ENCODE peak calls at places on chromosomes 7 and 10, in five cellular contexts. O is tibial artery, H is EL, G is colonic mucosa, Z is breast epithelium. I is an unnamed sample.

GRCh38 chr10:68330852-68331454 is 911 bp upstream of the HNRNPH3 start:
- DNase-seq in H (peak), Z (peak), O (peak), G (peak), I (peak)

GRCh38 chr7:149790146-149790548 is 16.8 kb upstream of the ZNF467 start:
- DNase-seq in H (no peak), Z (no peak), G (no peak), O (no peak), I (no peak)

GRCh38 chr10:76885815-76886214 is 751.8 kb downstream of the KCNMA1 start:
- DNase-seq in G (no peak), H (no peak), Z (no peak), O (no peak), I (no peak)

GRCh38 chr7:100509213-100509612 is 25.5 kb downstream of the NYAP1 start:
- DNase-seq in G (no peak), Z (peak), O (no peak), H (peak), I (no peak)

GRCh38 chr7:25351761-25352160 is 123.5 kb upstream of the NPVF start:
- DNase-seq in G (no peak), H (no peak), O (no peak), Z (no peak), I (no peak)

GRCh38 chr10:79244841-79245504 is 102.3 kb upstream of the PPIF start:
- DNase-seq in G (no peak), H (no peak), Z (no peak), O (no peak), I (no peak)

GRCh38 chr10:85926136-85926535 is 440.5 kb downstream of the GRID1 start:
- DNase-seq in Z (no peak), G (no peak), H (no peak), O (no peak), I (no peak)

GRCh38 chr10:113441871-113442270 is 111.0 kb upstream of the HABP2 start:
- DNase-seq in Z (no peak), G (no peak), O (no peak), H (no peak), I (no peak)

GRCh38 chr10:78727251-78727650 is 341.5 kb upstream of the ZMIZ1 start:
- DNase-seq in Z (no peak), H (no peak), O (no peak), G (no peak), I (no peak)

GRCh38 chr7:149826344-149827088 is 11.7 kb upstream of the ZNF862 start:
- DNase-seq in G (no peak), H (no peak), Z (no peak), O (no peak), I (no peak)

GRCh38 chr7:33388332-33388731 is 259.0 kb downstream of the BBS9 start:
- DNase-seq in G (no peak), H (no peak), O (no peak), Z (no peak), I (no peak)

GRCh38 chr7:112009081-112009480 is 197.1 kb downstream of the DOCK4 start:
- DNase-seq in Z (no peak), H (peak), G (no peak), O (no peak), I (no peak)

GRCh38 chr10:54993148-54993547 is 192.1 kb upstream of the PCDH15 start:
- DNase-seq in G (no peak), O (no peak), Z (no peak), H (no peak), I (no peak)

GRCh38 chr10:84603971-84604370 is 275.6 kb downstream of the CCSER2 start:
- DNase-seq in Z (no peak), G (no peak), O (no peak), H (no peak), I (no peak)

GRCh38 chr10:36263871-36264270 is 621.8 kb upstream of the FZD8 start:
- DNase-seq in G (no peak), Z (no peak), H (no peak), O (no peak), I (no peak)

GRCh38 chr7:40470111-40470736 is 335.4 kb downstream of the SUGCT start:
- DNase-seq in G (no peak), O (peak), Z (no peak), H (peak), I (peak)

GRCh38 chr7:35483568-35483967 is 211.4 kb downstream of the HERPUD2 start:
- DNase-seq in G (no peak), H (no peak), O (no peak), Z (no peak), I (no peak)

GRCh38 chr10:126080879-126081331 is 184.5 kb downstream of the FANK1 start:
- DNase-seq in O (no peak), G (no peak), Z (no peak), H (peak), I (no peak)

GRCh38 chr10:84026821-84027257 is 112.5 kb upstream of the GHITM start:
- DNase-seq in H (peak), G (peak), Z (no peak), O (no peak), I (no peak)

GRCh38 chr7:131553906-131554305 is 2.5 kb downstream of the PODXL start:
- DNase-seq in H (no peak), G (no peak), O (no peak), Z (no peak), I (no peak)

GRCh38 chr10:62348029-62348428 is 26.1 kb upstream of the ZNF365 start:
- DNase-seq in H (peak), G (no peak), O (no peak), Z (no peak), I (no peak)

GRCh38 chr7:4805110-4805978 is 29.9 kb downstream of the AP5Z1 start:
- DNase-seq in H (no peak), G (no peak), O (no peak), Z (no peak), I (no peak)

GRCh38 chr10:2019281-2019680 is 282.0 kb upstream of the ADARB2 start:
- DNase-seq in H (no peak), Z (no peak), O (no peak), G (no peak), I (no peak)

GRCh38 chr7:51882412-51882811 is 565.8 kb upstream of the COBL start:
- DNase-seq in Z (no peak), H (no peak), O (no peak), G (no peak), I (no peak)

GRCh38 chr10:16910795-16911164 is 93.6 kb upstream of the RSU1 start:
- DNase-seq in O (no peak), H (no peak), Z (no peak), G (no peak), I (no peak)

GRCh38 chr7:2175091-2175490 is 57.7 kb downstream of the MAD1L1 start:
- DNase-seq in G (no peak), O (no peak), Z (no peak), H (no peak), I (no peak)

GRCh38 chr10:125786547-125786946 is 10.9 kb upstream of the MMP21 start:
- DNase-seq in G (no peak), O (no peak), Z (no peak), H (no peak), I (no peak)

GRCh38 chr10:2933041-2933440 is 134.3 kb upstream of the PFKP start:
- DNase-seq in G (no peak), O (no peak), Z (no peak), H (no peak), I (no peak)

GRCh38 chr10:60828489-60828852 is 50.2 kb downstream of the CDK1 start:
- DNase-seq in Z (no peak), O (no peak), G (no peak), H (peak), I (no peak)

GRCh38 chr10:87864497-87865059 is 1.2 kb downstream of the PTEN start:
- DNase-seq in H (no peak), G (no peak), Z (no peak), O (no peak), I (no peak)

GRCh38 chr7:99459087-99459486 is 6.9 kb downstream of the ATP5MF start:
- DNase-seq in Z (no peak), H (peak), O (no peak), G (no peak), I (no peak)

I was measured in ascending aorta.